ENCODE peak calls at places on chromosomes 3 and 15, in seven cellular contexts. One of them, this sample, is unnamed.

GRCh38 chr3:86937306-86937791 is 53.6 kb downstream of the VGLL3 start:
- DNase-seq in omental fat pad: no peak
- DNase-seq in cerebellar nuclear complex: no peak
- DNase-seq in midbrain: no peak
- DNase-seq in T-cell: no peak
- DNase-seq in RKO: no peak
- DNase-seq in CD4-positive, CD25-positive, alpha-beta regulatory T cell: no peak
- DNase-seq in this sample: no peak

GRCh38 chr15:32908921-32909320 is 191.1 kb downstream of the GREM1 start:
- DNase-seq in omental fat pad: no peak
- DNase-seq in cerebellar nuclear complex: no peak
- DNase-seq in midbrain: no peak
- DNase-seq in T-cell: no peak
- DNase-seq in RKO: no peak
- DNase-seq in CD4-positive, CD25-positive, alpha-beta regulatory T cell: no peak
- DNase-seq in this sample: no peak

GRCh38 chr3:104069114-104069513 is 1297.6 kb upstream of the ALCAM start:
- DNase-seq in omental fat pad: no peak
- DNase-seq in cerebellar nuclear complex: no peak
- DNase-seq in midbrain: no peak
- DNase-seq in T-cell: no peak
- DNase-seq in RKO: peak
- DNase-seq in CD4-positive, CD25-positive, alpha-beta regulatory T cell: no peak
- DNase-seq in this sample: no peak

GRCh38 chr3:137293086-137293485 is 335.3 kb downstream of the IL20RB start:
- DNase-seq in omental fat pad: no peak
- DNase-seq in cerebellar nuclear complex: no peak
- DNase-seq in midbrain: no peak
- DNase-seq in T-cell: no peak
- DNase-seq in RKO: no peak
- DNase-seq in CD4-positive, CD25-positive, alpha-beta regulatory T cell: no peak
- DNase-seq in this sample: no peak

GRCh38 chr3:158659454-158660237 is 12.8 kb downstream of the LXN start:
- DNase-seq in omental fat pad: no peak
- DNase-seq in cerebellar nuclear complex: no peak
- DNase-seq in midbrain: peak
- DNase-seq in T-cell: peak
- DNase-seq in RKO: peak
- DNase-seq in CD4-positive, CD25-positive, alpha-beta regulatory T cell: peak
- DNase-seq in this sample: peak

GRCh38 chr15:89680282-89680873 is 1.2 kb upstream of the PLIN1 start:
- DNase-seq in omental fat pad: no peak
- DNase-seq in cerebellar nuclear complex: no peak
- DNase-seq in midbrain: peak
- DNase-seq in T-cell: no peak
- DNase-seq in RKO: no peak
- DNase-seq in CD4-positive, CD25-positive, alpha-beta regulatory T cell: no peak
- DNase-seq in this sample: peak

GRCh38 chr3:65550137-65550536 is 488.6 kb downstream of the MAGI1 start:
- DNase-seq in omental fat pad: no peak
- DNase-seq in cerebellar nuclear complex: no peak
- DNase-seq in midbrain: no peak
- DNase-seq in T-cell: no peak
- DNase-seq in RKO: no peak
- DNase-seq in CD4-positive, CD25-positive, alpha-beta regulatory T cell: no peak
- DNase-seq in this sample: no peak

GRCh38 chr3:46939578-46940405 is 36.8 kb downstream of the CCDC12 start:
- DNase-seq in omental fat pad: no peak
- DNase-seq in cerebellar nuclear complex: no peak
- DNase-seq in midbrain: no peak
- DNase-seq in T-cell: no peak
- DNase-seq in RKO: no peak
- DNase-seq in CD4-positive, CD25-positive, alpha-beta regulatory T cell: no peak
- DNase-seq in this sample: no peak

GRCh38 chr3:87488725-87489124 is 212.3 kb upstream of the POU1F1 start:
- DNase-seq in omental fat pad: no peak
- DNase-seq in cerebellar nuclear complex: no peak
- DNase-seq in midbrain: no peak
- DNase-seq in T-cell: no peak
- DNase-seq in RKO: no peak
- DNase-seq in CD4-positive, CD25-positive, alpha-beta regulatory T cell: no peak
- DNase-seq in this sample: no peak

GRCh38 chr3:111812680-111813079 is 46.4 kb upstream of the PHLDB2 start:
- DNase-seq in omental fat pad: no peak
- DNase-seq in cerebellar nuclear complex: no peak
- DNase-seq in midbrain: no peak
- DNase-seq in T-cell: no peak
- DNase-seq in RKO: no peak
- DNase-seq in CD4-positive, CD25-positive, alpha-beta regulatory T cell: no peak
- DNase-seq in this sample: no peak

GRCh38 chr3:151726016-151726415 is 7.7 kb upstream of the AADACL2 start:
- DNase-seq in omental fat pad: no peak
- DNase-seq in cerebellar nuclear complex: no peak
- DNase-seq in midbrain: no peak
- DNase-seq in T-cell: no peak
- DNase-seq in RKO: no peak
- DNase-seq in CD4-positive, CD25-positive, alpha-beta regulatory T cell: no peak
- DNase-seq in this sample: no peak

GRCh38 chr15:45386420-45386819 is 8.1 kb upstream of the GATM start:
- DNase-seq in omental fat pad: no peak
- DNase-seq in cerebellar nuclear complex: peak
- DNase-seq in midbrain: peak
- DNase-seq in T-cell: no peak
- DNase-seq in RKO: no peak
- DNase-seq in CD4-positive, CD25-positive, alpha-beta regulatory T cell: no peak
- DNase-seq in this sample: peak

GRCh38 chr15:64209680-64210334 is 47.0 kb upstream of the PPIB start:
- DNase-seq in omental fat pad: no peak
- DNase-seq in cerebellar nuclear complex: no peak
- DNase-seq in midbrain: no peak
- DNase-seq in T-cell: no peak
- DNase-seq in RKO: peak
- DNase-seq in CD4-positive, CD25-positive, alpha-beta regulatory T cell: peak
- DNase-seq in this sample: no peak

GRCh38 chr3:153210116-153210515 is 48.1 kb downstream of the RAP2B start:
- DNase-seq in omental fat pad: no peak
- DNase-seq in cerebellar nuclear complex: no peak
- DNase-seq in midbrain: no peak
- DNase-seq in T-cell: peak
- DNase-seq in RKO: no peak
- DNase-seq in CD4-positive, CD25-positive, alpha-beta regulatory T cell: peak
- DNase-seq in this sample: no peak

GRCh38 chr3:64530434-64531049 is 157.3 kb downstream of the ADAMTS9 start:
- DNase-seq in omental fat pad: peak
- DNase-seq in cerebellar nuclear complex: no peak
- DNase-seq in midbrain: peak
- DNase-seq in T-cell: no peak
- DNase-seq in RKO: peak
- DNase-seq in CD4-positive, CD25-positive, alpha-beta regulatory T cell: no peak
- DNase-seq in this sample: peak

GRCh38 chr3:126394179-126394976 is at the start of gene CFAP100:
- DNase-seq in omental fat pad: no peak
- DNase-seq in cerebellar nuclear complex: no peak
- DNase-seq in midbrain: peak
- DNase-seq in T-cell: no peak
- DNase-seq in RKO: no peak
- DNase-seq in CD4-positive, CD25-positive, alpha-beta regulatory T cell: no peak
- DNase-seq in this sample: peak

GRCh38 chr15:68666120-68666811 is 87.5 kb downstream of the CORO2B start:
- DNase-seq in omental fat pad: no peak
- DNase-seq in cerebellar nuclear complex: peak
- DNase-seq in midbrain: no peak
- DNase-seq in T-cell: no peak
- DNase-seq in RKO: no peak
- DNase-seq in CD4-positive, CD25-positive, alpha-beta regulatory T cell: no peak
- DNase-seq in this sample: peak

GRCh38 chr15:56892651-56893348 is 25.6 kb upstream of the TCF12 start:
- DNase-seq in omental fat pad: no peak
- DNase-seq in cerebellar nuclear complex: no peak
- DNase-seq in midbrain: no peak
- DNase-seq in T-cell: no peak
- DNase-seq in RKO: no peak
- DNase-seq in CD4-positive, CD25-positive, alpha-beta regulatory T cell: no peak
- DNase-seq in this sample: no peak

GRCh38 chr15:58498821-58499580 is 67.2 kb downstream of the LIPC start:
- DNase-seq in omental fat pad: no peak
- DNase-seq in cerebellar nuclear complex: no peak
- DNase-seq in midbrain: no peak
- DNase-seq in T-cell: no peak
- DNase-seq in RKO: no peak
- DNase-seq in CD4-positive, CD25-positive, alpha-beta regulatory T cell: no peak
- DNase-seq in this sample: no peak

GRCh38 chr3:148992635-148993230 is 1.4 kb downstream of the GYG1 start:
- DNase-seq in omental fat pad: no peak
- DNase-seq in cerebellar nuclear complex: no peak
- DNase-seq in midbrain: no peak
- DNase-seq in T-cell: no peak
- DNase-seq in RKO: no peak
- DNase-seq in CD4-positive, CD25-positive, alpha-beta regulatory T cell: no peak
- DNase-seq in this sample: no peak

GRCh38 chr3:143237036-143237688 is 117.6 kb downstream of the CHST2 start:
- DNase-seq in omental fat pad: no peak
- DNase-seq in cerebellar nuclear complex: no peak
- DNase-seq in midbrain: no peak
- DNase-seq in T-cell: no peak
- DNase-seq in RKO: no peak
- DNase-seq in CD4-positive, CD25-positive, alpha-beta regulatory T cell: no peak
- DNase-seq in this sample: no peak

GRCh38 chr3:38327335-38328009 is 19.1 kb upstream of the XYLB start:
- DNase-seq in omental fat pad: no peak
- DNase-seq in cerebellar nuclear complex: no peak
- DNase-seq in midbrain: no peak
- DNase-seq in T-cell: no peak
- DNase-seq in RKO: peak
- DNase-seq in CD4-positive, CD25-positive, alpha-beta regulatory T cell: no peak
- DNase-seq in this sample: no peak

GRCh38 chr15:80996247-80996646 is 4.5 kb upstream of the TLNRD1 start:
- DNase-seq in omental fat pad: no peak
- DNase-seq in cerebellar nuclear complex: no peak
- DNase-seq in midbrain: no peak
- DNase-seq in T-cell: no peak
- DNase-seq in RKO: peak
- DNase-seq in CD4-positive, CD25-positive, alpha-beta regulatory T cell: no peak
- DNase-seq in this sample: no peak

This sample was measured in cerebellar cortex.